ENCODE peak calls at places on chromosomes 5 and 9, in eight cellular contexts. X, I, P, T, Y, U, J and S are unnamed samples.

GRCh38 chr9:135248111-135248510 is 160.6 kb downstream of the OLFM1 start:
- DNase-seq in U (peak), I (no peak), T (no peak), Y (no peak), J (no peak), X (no peak), P (no peak), S (no peak)

GRCh38 chr5:93274291-93274690 is 306.7 kb downstream of the NR2F1-AS1 start:
- DNase-seq in T (no peak), J (no peak), U (peak), P (no peak), I (no peak), Y (peak), X (no peak), S (no peak)

GRCh38 chr5:108344103-108344822 is 37.6 kb downstream of the FBXL17 start:
- DNase-seq in I (no peak), J (no peak), P (no peak), X (no peak), T (no peak), Y (no peak), U (no peak), S (no peak)

GRCh38 chr5:665956-666711 is 27.0 kb downstream of the TPPP start:
- DNase-seq in Y (no peak), U (no peak), T (no peak), P (no peak), I (no peak), J (no peak), X (no peak), S (no peak)

GRCh38 chr9:981491-981898 is 5.0 kb downstream of the DMRT3 start:
- DNase-seq in Y (no peak), T (no peak), J (no peak), P (no peak), X (no peak), I (no peak), U (peak), S (no peak)

GRCh38 chr9:87812375-87813118 is 70.1 kb upstream of the SPATA31E1 start:
- DNase-seq in P (peak), T (no peak), U (peak), X (no peak), Y (peak), I (peak), J (no peak), S (no peak)

GRCh38 chr5:16521561-16522090 is 56.0 kb upstream of the ZNF622 start:
- DNase-seq in X (no peak), U (no peak), Y (no peak), J (no peak), T (no peak), P (no peak), I (no peak), S (no peak)

GRCh38 chr9:83043583-83043982 is 19.4 kb downstream of the RASEF start:
- DNase-seq in I (no peak), J (no peak), U (peak), P (peak), X (no peak), Y (peak), T (no peak), S (no peak)

GRCh38 chr5:15819617-15820016 is 319.6 kb downstream of the FBXL7 start:
- DNase-seq in T (no peak), Y (no peak), X (no peak), P (no peak), U (no peak), J (no peak), I (no peak), S (no peak)

GRCh38 chr9:136992819-136993369 is 672 bp downstream of the PAXX start:
- DNase-seq in T (no peak), J (no peak), I (no peak), P (no peak), Y (no peak), X (no peak), U (no peak), S (no peak)

GRCh38 chr5:15500326-15500958 is 462 bp downstream of the FBXL7 start:
- DNase-seq in Y (peak), U (peak), P (no peak), J (peak), I (no peak), T (no peak), X (peak), S (no peak)

GRCh38 chr5:91478096-91478495 is 95.0 kb upstream of the ARRDC3 start:
- DNase-seq in X (no peak), T (no peak), I (no peak), U (no peak), P (no peak), Y (no peak), J (no peak), S (no peak)

GRCh38 chr5:174052636-174053035 is 7.1 kb downstream of the NSG2 start:
- DNase-seq in X (no peak), T (no peak), P (no peak), I (no peak), J (no peak), U (no peak), Y (no peak), S (no peak)

GRCh38 chr5:177494356-177495195 is 2.8 kb downstream of the PDLIM7 start:
- DNase-seq in T (no peak), J (peak), X (no peak), Y (peak), U (peak), P (no peak), I (peak), S (no peak)